ENCODE peak calls at places on chromosomes 1 and 21, in four cellular contexts. One of them, this sample, is unnamed.
A peak's percentile ranks its signal among the peaks of the same experiment; 100 is the strongest.

GRCh38 chr1:117653732-117654484 is 48.1 kb downstream of the TENT5C start:
- DNase-seq in K562: no peak
- DNase-seq in HepG2: no peak
- DNase-seq in GM12878: no peak
- DNase-seq in this sample: no peak

GRCh38 chr1:111516008-111516535 is 12.6 kb upstream of the ADORA3 start:
- DNase-seq in HepG2: no peak
- DNase-seq in K562: peak; percentile 69
- DNase-seq in GM12878: no peak
- DNase-seq in this sample: no peak

GRCh38 chr1:19811206-19811851 is 3.8 kb downstream of the RNF186 start:
- DNase-seq in GM12878: no peak
- DNase-seq in HepG2: peak; percentile 50
- DNase-seq in K562: peak; percentile 72
- DNase-seq in this sample: peak; percentile 61

GRCh38 chr1:239914827-239915231 is 176.9 kb upstream of the FMN2 start:
- DNase-seq in K562: no peak
- DNase-seq in HepG2: no peak
- DNase-seq in GM12878: no peak
- DNase-seq in this sample: no peak

GRCh38 chr21:42146821-42147220 is 72.1 kb upstream of the ABCG1 start:
- DNase-seq in K562: no peak
- DNase-seq in HepG2: no peak
- DNase-seq in GM12878: no peak
- DNase-seq in this sample: no peak

GRCh38 chr1:235160395-235160964 is 570 bp downstream of the RBM34 start:
- DNase-seq in K562: no peak
- DNase-seq in GM12878: no peak
- DNase-seq in HepG2: peak; percentile 50
- DNase-seq in this sample: no peak

GRCh38 chr1:2300851-2301606 is 72.9 kb downstream of the SKI start:
- DNase-seq in GM12878: peak; percentile 76
- DNase-seq in K562: no peak
- DNase-seq in HepG2: no peak
- DNase-seq in this sample: no peak

GRCh38 chr1:226659641-226660040 is 79.4 kb downstream of the ITPKB start:
- DNase-seq in HepG2: no peak
- DNase-seq in K562: no peak
- DNase-seq in GM12878: no peak
- DNase-seq in this sample: no peak

GRCh38 chr1:35557118-35557610 is at the start of gene KIAA0319L:
- DNase-seq in HepG2: peak; percentile 60
- DNase-seq in GM12878: no peak
- DNase-seq in K562: peak; percentile 95
- DNase-seq in this sample: peak; percentile 94

GRCh38 chr1:43147625-43148319 is 24.3 kb downstream of the EBNA1BP2 start:
- DNase-seq in GM12878: no peak
- DNase-seq in HepG2: peak; percentile 6
- DNase-seq in K562: peak; percentile 25
- DNase-seq in this sample: peak; percentile 91

DNA sequence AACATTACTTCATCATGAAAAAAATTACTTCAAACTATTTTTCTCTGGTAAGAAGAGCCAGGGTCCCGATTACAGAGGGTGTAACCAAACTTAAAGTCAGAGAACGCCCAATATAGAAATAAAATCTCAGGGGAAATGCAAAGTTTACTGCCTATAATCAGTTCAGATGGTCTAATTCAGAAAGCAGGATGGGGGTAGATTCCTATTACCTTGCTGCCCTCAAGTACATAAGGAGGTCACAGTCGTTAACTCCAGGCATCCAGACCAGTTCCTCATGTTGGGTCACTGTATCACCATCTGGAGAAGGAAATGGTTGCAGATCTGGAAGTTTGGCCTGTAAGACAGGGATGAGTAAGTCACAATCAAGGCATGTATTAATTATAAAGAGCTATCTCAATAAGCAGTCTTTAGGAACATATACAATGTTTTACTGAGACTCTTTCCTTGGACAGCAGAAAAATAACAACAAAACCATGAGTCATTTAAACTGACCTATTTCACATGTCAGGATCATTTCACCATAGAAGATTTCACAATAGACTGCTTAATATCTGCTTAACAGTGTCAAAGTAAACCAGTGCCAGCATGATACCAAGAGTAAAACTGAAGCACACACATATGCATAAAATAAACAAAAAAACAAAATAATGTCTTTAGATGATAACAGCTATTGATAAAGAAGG is 179.4 kb downstream of the SLC45A1 start:
- DNase-seq in GM12878: no peak
- DNase-seq in HepG2: no peak
- DNase-seq in K562: no peak
- DNase-seq in this sample: no peak
- TF ChIP-seq SMC3 in GM12878: no peak
- TF ChIP-seq SMC3 in HepG2: no peak
- TF ChIP-seq SMC3 in K562: no peak
- TF ChIP-seq SMC3 in this sample: no peak

DNA sequence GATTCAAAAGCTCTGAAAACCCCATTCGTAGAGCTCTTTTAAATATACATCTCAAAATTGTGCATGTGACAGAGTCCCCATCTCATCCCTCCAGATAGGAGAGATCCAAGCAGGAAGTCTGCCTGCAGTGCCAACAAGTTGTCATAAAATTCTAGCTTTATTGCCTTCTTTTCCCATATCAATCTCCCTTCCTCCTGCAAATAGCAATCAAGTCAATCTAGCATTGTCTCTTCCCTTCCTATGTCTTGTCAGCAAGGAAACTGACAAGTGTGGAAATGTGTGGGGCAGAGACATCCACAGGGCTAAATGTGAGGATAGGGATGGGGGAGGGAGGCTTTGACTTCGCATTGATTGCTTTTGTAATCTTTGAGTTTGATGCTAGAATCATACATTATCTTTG is 165.2 kb downstream of the C1orf94 start:
- DNase-seq in K562: no peak
- DNase-seq in HepG2: no peak
- DNase-seq in GM12878: no peak
- DNase-seq in this sample: no peak
- TF ChIP-seq POLR2AphosphoS5 in K562: no peak
- TF ChIP-seq POLR2AphosphoS5 in HepG2: no peak
- TF ChIP-seq POLR2AphosphoS5 in GM12878: no peak
- TF ChIP-seq POLR2AphosphoS5 in this sample: no peak

GRCh38 chr1:201889092-201889968 is 632 bp downstream of the SHISA4 start:
- DNase-seq in HepG2: no peak
- DNase-seq in K562: no peak
- DNase-seq in GM12878: no peak
- DNase-seq in this sample: no peak

GRCh38 chr1:201888282-201889033 is at the start of gene SHISA4:
- DNase-seq in K562: peak; percentile 35
- DNase-seq in HepG2: peak; percentile 29
- DNase-seq in GM12878: no peak
- DNase-seq in this sample: peak; percentile 95

GRCh38 chr1:201891451-201892045 is 2.9 kb downstream of the SHISA4 start:
- DNase-seq in HepG2: no peak
- DNase-seq in K562: no peak
- DNase-seq in GM12878: no peak
- DNase-seq in this sample: no peak

GRCh38 chr1:201890806-201891450 is 2.2 kb downstream of the SHISA4 start:
- DNase-seq in GM12878: no peak
- DNase-seq in K562: no peak
- DNase-seq in HepG2: no peak
- DNase-seq in this sample: no peak

GRCh38 chr1:201890223-201890622 is 1.5 kb downstream of the SHISA4 start:
- DNase-seq in GM12878: no peak
- DNase-seq in HepG2: no peak
- DNase-seq in K562: no peak
- DNase-seq in this sample: no peak
- TF ChIP-seq SMC3 in GM12878: no peak
- TF ChIP-seq SMC3 in HepG2: no peak
- TF ChIP-seq SMC3 in K562: no peak
- TF ChIP-seq SMC3 in this sample: no peak

DNA sequence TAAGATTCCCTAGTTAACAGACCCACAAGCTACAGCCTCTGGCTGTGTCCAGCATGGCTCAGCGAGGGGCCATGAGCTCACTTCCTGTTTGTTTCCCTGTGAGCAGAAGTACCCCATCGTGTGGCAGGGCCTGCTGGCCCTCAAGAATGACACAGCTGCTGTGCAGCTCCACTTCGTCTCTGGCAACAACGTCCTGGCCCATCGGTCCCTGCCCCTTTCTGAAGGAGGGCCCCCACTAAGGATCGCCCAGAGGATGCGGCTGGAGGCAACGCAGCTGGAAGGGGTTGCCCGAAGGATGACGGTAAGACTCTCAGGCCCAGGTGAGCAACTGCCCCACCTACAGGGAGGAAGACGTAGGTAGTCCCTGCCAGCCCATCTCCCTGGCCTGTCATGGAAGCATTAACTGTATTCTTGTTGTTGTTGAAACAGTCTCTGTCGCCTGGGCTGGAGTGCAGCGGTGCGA is 38.2 kb downstream of the ZBTB17 start:
- DNase-seq in HepG2: no peak
- DNase-seq in K562: no peak
- DNase-seq in GM12878: no peak
- DNase-seq in this sample: no peak
- TF ChIP-seq POLR2AphosphoS5 in HepG2: no peak
- TF ChIP-seq POLR2AphosphoS5 in K562: peak; percentile 32
- TF ChIP-seq POLR2AphosphoS5 in GM12878: no peak
- TF ChIP-seq POLR2AphosphoS5 in this sample: no peak

GRCh38 chr1:21239181-21239580 is 51.1 kb downstream of the ECE1 start:
- DNase-seq in GM12878: no peak
- DNase-seq in K562: no peak
- DNase-seq in HepG2: no peak
- DNase-seq in this sample: no peak

GRCh38 chr1:21240706-21241105 is 49.6 kb downstream of the ECE1 start:
- DNase-seq in GM12878: no peak
- DNase-seq in HepG2: no peak
- DNase-seq in K562: no peak
- DNase-seq in this sample: no peak

GRCh38 chr1:21237386-21238088 is 52.7 kb downstream of the ECE1 start:
- DNase-seq in K562: no peak
- DNase-seq in GM12878: no peak
- DNase-seq in HepG2: no peak
- DNase-seq in this sample: no peak

GRCh38 chr1:21236178-21236577 is 54.1 kb downstream of the ECE1 start:
- DNase-seq in K562: no peak
- DNase-seq in GM12878: no peak
- DNase-seq in HepG2: no peak
- DNase-seq in this sample: no peak

DNA sequence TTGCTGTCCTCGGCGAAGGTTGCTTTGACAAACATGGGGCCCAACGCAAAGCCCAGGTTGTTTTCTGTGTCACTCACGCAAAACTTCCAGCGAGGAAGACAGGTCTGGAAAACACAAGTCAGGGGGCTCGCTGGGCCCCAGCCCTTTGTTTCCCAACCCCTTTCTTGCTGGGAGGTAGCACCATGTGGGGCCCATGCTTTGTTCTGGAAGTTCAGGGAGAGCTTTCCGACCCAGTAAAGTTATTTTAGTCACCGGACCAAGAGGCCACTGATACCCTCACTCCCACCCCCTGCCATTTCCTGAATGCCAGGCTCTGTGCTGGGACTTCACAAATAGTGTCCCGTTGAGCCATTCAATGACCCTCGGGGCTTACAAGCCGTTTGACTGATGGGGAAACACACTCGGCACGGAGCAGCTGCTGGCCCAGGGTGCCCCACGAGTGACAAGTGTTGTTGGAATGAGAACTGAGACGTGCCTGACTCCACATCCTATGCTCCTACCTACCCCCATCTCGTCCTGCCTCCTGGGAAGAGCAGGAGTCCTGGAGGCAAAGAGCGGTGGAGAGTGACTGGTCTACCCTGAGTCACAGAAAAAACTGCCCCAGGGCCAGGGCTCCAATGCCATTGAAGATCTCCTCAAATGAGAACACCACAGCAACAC is 52.0 kb downstream of the ECE1 start:
- DNase-seq in HepG2: no peak
- DNase-seq in K562: no peak
- DNase-seq in GM12878: no peak
- DNase-seq in this sample: no peak
- TF ChIP-seq SMC3 in HepG2: no peak
- TF ChIP-seq SMC3 in K562: no peak
- TF ChIP-seq SMC3 in GM12878: no peak
- TF ChIP-seq SMC3 in this sample: no peak

GRCh38 chr1:55724551-55725325 is 509.6 kb upstream of the USP24 start:
- DNase-seq in GM12878: no peak
- DNase-seq in HepG2: no peak
- DNase-seq in K562: no peak
- DNase-seq in this sample: no peak
- TF ChIP-seq POLR2AphosphoS5 in GM12878: no peak
- TF ChIP-seq POLR2AphosphoS5 in HepG2: no peak
- TF ChIP-seq POLR2AphosphoS5 in K562: no peak
- TF ChIP-seq POLR2AphosphoS5 in this sample: no peak

GRCh38 chr21:44758141-44758561 is 43.5 kb downstream of the UBE2G2 start:
- DNase-seq in GM12878: no peak
- DNase-seq in HepG2: no peak
- DNase-seq in K562: no peak
- DNase-seq in this sample: no peak

GRCh38 chr21:44758781-44759627 is 42.6 kb downstream of the UBE2G2 start:
- DNase-seq in HepG2: no peak
- DNase-seq in GM12878: no peak
- DNase-seq in K562: no peak
- DNase-seq in this sample: no peak

GRCh38 chr21:44757731-44758130 is 43.9 kb downstream of the UBE2G2 start:
- DNase-seq in GM12878: no peak
- DNase-seq in K562: no peak
- DNase-seq in HepG2: no peak
- DNase-seq in this sample: no peak

GRCh38 chr21:44755227-44755626 is 43.9 kb upstream of the TSPEAR start:
- DNase-seq in GM12878: no peak
- DNase-seq in HepG2: peak; percentile 16
- DNase-seq in K562: peak; percentile 43
- DNase-seq in this sample: no peak

GRCh38 chr21:44756416-44757185 is 45.0 kb downstream of the UBE2G2 start:
- DNase-seq in HepG2: no peak
- DNase-seq in GM12878: no peak
- DNase-seq in K562: no peak
- DNase-seq in this sample: no peak
- TF ChIP-seq SMC3 in HepG2: no peak
- TF ChIP-seq SMC3 in GM12878: no peak
- TF ChIP-seq SMC3 in K562: no peak
- TF ChIP-seq SMC3 in this sample: no peak

DNA sequence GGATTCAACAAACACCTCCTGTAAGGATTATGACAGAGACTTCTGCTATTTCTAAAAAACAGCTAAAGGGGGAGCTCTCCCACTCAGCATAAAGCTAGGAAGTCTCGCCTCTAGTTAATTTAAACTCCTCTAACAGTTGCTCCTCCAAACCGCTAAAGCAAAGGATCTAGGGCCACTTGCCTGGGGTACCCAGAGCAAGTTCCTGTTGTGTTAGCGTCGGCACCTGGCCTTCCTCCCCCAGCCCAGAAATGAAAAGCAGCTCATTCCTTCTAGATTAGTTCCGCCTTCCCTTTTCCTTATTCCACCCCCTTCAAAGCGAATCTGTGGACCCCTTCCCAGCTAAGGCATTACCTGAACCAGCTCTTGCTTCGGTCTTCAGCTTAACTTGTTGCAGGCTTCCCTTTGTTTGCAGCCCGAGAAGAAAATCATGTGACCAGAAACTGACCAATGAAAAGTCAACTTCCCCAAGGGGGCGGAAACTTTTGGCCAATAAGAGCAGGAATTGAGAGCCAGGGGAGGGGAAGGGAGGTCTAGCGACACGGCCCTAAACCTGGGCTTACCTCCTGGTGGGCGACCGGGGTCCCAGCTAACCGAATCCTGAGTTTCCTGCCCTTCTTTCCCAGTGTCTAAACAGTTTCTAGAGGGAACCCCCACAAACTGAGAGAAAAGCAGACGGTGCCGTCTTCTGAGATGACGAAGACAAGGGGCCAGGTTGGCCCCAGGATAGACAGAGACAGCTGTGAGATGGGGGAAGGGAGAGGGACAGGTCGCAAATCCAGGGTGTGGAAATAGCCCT is at the start of gene PBXIP1:
- DNase-seq in K562: peak; percentile 92
- DNase-seq in HepG2: peak; percentile 94
- DNase-seq in GM12878: peak; percentile 92
- DNase-seq in this sample: peak; percentile 94
- TF ChIP-seq POLR2AphosphoS5 in K562: no peak
- TF ChIP-seq POLR2AphosphoS5 in HepG2: peak; percentile 67
- TF ChIP-seq POLR2AphosphoS5 in GM12878: no peak
- TF ChIP-seq POLR2AphosphoS5 in this sample: no peak

This sample was measured in SK-N-SH.